ENCODE peak calls at places on chromosomes 13 and 19, in five cellular contexts. U is fibroblast of lung, R is upper lobe of right lung, I is PC-3, A is upper lobe of left lung. Q is an unnamed sample.

GRCh38 chr13:89307278-89307677 is 1636.1 kb downstream of the SLITRK5 start:
- DNase-seq in R (no peak), U (no peak), A (no peak), I (no peak), Q (no peak)

GRCh38 chr13:112880976-112881540 is 88.0 kb upstream of the MCF2L start:
- DNase-seq in I (no peak), R (no peak), A (peak; percentile 20), U (no peak), Q (peak; percentile 51)

GRCh38 chr13:85729296-85729695 is 69.9 kb downstream of the SLITRK6 start:
- DNase-seq in A (no peak), I (peak; percentile 48), R (no peak), U (peak; percentile 64), Q (no peak)

GRCh38 chr13:40221460-40222201 is 444.8 kb downstream of the FOXO1 start:
- DNase-seq in A (peak; percentile 37), I (peak; percentile 12), R (no peak), U (peak; percentile 90), Q (no peak)

GRCh38 chr13:53201454-53202225 is 173.0 kb downstream of the OLFM4 start:
- DNase-seq in A (no peak), R (peak; percentile 64), U (no peak), I (no peak), Q (no peak)

GRCh38 chr13:33139186-33139585 is 123.0 kb downstream of the KL start:
- DNase-seq in A (peak; percentile 83), U (no peak), R (no peak), I (no peak), Q (peak; percentile 81)

GRCh38 chr19:38693380-38694223 is 46.2 kb downstream of the ACTN4 start:
- DNase-seq in R (peak; percentile 60), A (peak; percentile 50), U (peak; percentile 93), I (peak; percentile 96), Q (no peak)

GRCh38 chr19:40139533-40140287 is 49.0 kb upstream of the ZNF780A start:
- DNase-seq in R (no peak), A (no peak), I (peak; percentile 65), U (peak; percentile 20), Q (no peak)

GRCh38 chr19:2636897-2637683 is 65.4 kb downstream of the GNG7 start:
- DNase-seq in U (peak; percentile 23), A (peak; percentile 73), I (peak; percentile 58), R (peak; percentile 89), Q (peak; percentile 90)

GRCh38 chr13:78881746-78882145 is 222.8 kb upstream of the OBI1 start:
- DNase-seq in U (no peak), I (no peak), R (no peak), A (no peak), Q (no peak)

GRCh38 chr13:47650221-47650620 is 350.9 kb downstream of the SUCLA2 start:
- DNase-seq in I (no peak), U (no peak), A (no peak), R (no peak), Q (no peak)

GRCh38 chr13:108212901-108213300 is 2.4 kb downstream of the LIG4 start:
- DNase-seq in A (no peak), U (no peak), I (no peak), R (no peak), Q (no peak)

GRCh38 chr19:16207490-16208025 is 9.8 kb downstream of the AP1M1 start:
- DNase-seq in I (no peak), R (peak; percentile 41), U (no peak), A (no peak), Q (peak; percentile 67)

GRCh38 chr13:60335531-60335930 is 61.5 kb upstream of the TDRD3 start:
- DNase-seq in R (no peak), I (peak; percentile 16), A (no peak), U (peak; percentile 20), Q (no peak)

GRCh38 chr13:87376081-87376480 is 295.1 kb upstream of the SLITRK5 start:
- DNase-seq in R (no peak), I (no peak), A (no peak), U (peak; percentile 40), Q (no peak)

GRCh38 chr13:106133025-106133424 is 402.4 kb downstream of the EFNB2 start:
- DNase-seq in A (no peak), I (peak; percentile 43), U (peak; percentile 88), R (no peak), Q (no peak)

GRCh38 chr19:7722231-7722651 is 9.7 kb downstream of the CLEC4G start:
- DNase-seq in R (no peak), I (no peak), U (no peak), A (no peak), Q (no peak)

GRCh38 chr13:44425041-44425814 is 51.6 kb downstream of the SERP2 start:
- DNase-seq in I (no peak), U (no peak), A (no peak), R (no peak), Q (no peak)

GRCh38 chr13:60562081-60562764 is 165.2 kb downstream of the TDRD3 start:
- DNase-seq in A (no peak), R (no peak), I (peak; percentile 5), U (peak; percentile 33), Q (no peak)

GRCh38 chr19:51407631-51408131 is 9.8 kb downstream of the SIGLEC10 start:
- DNase-seq in A (no peak), R (no peak), U (no peak), I (peak; percentile 63), Q (peak; percentile 7)

GRCh38 chr19:48928164-48929005 is 5.1 kb upstream of the DHDH start:
- DNase-seq in U (peak; percentile 58), R (peak; percentile 68), I (peak; percentile 70), A (peak; percentile 80), Q (no peak)

GRCh38 chr19:49712397-49712859 is 21.5 kb downstream of the CPT1C start:
- DNase-seq in A (no peak), R (no peak), U (peak; percentile 42), I (peak; percentile 86), Q (no peak)

GRCh38 chr13:40694426-40694825 is 28.0 kb upstream of the FOXO1 start:
- DNase-seq in R (no peak), U (no peak), A (no peak), I (no peak), Q (no peak)

GRCh38 chr13:39341238-39341637 is 261.8 kb downstream of the LHFPL6 start:
- DNase-seq in I (no peak), U (no peak), A (no peak), R (no peak), Q (no peak)

GRCh38 chr13:113013303-113013702 is 44.3 kb downstream of the MCF2L start:
- DNase-seq in A (no peak), U (no peak), I (peak; percentile 75), R (no peak), Q (no peak)

GRCh38 chr13:26465954-26466353 is 91.5 kb upstream of the WASF3 start:
- DNase-seq in U (no peak), A (no peak), I (no peak), R (no peak), Q (no peak)

GRCh38 chr13:86020350-86021002 is 221.3 kb upstream of the SLITRK6 start:
- DNase-seq in I (peak; percentile 25), R (no peak), A (no peak), U (peak; percentile 69), Q (no peak)

GRCh38 chr19:29665215-29665825 is at the start of gene PLEKHF1:
- DNase-seq in I (peak; percentile 77), A (peak; percentile 92), U (peak; percentile 62), R (peak; percentile 94), Q (peak; percentile 94)

GRCh38 chr13:99265162-99265822 is 7.1 kb upstream of the GPR18 start:
- DNase-seq in I (no peak), U (no peak), R (no peak), A (no peak), Q (no peak)

GRCh38 chr13:99892866-99893504 is 78.6 kb downstream of the ZIC5 start:
- DNase-seq in I (no peak), R (no peak), A (no peak), U (no peak), Q (no peak)

GRCh38 chr13:73910733-73911132 is 223.5 kb downstream of the KLF12 start:
- DNase-seq in A (no peak), R (no peak), U (no peak), I (no peak), Q (no peak)

GRCh38 chr13:111554539-111555267 is 234.3 kb downstream of the TEX29 start:
- DNase-seq in U (no peak), R (no peak), I (no peak), A (no peak), Q (peak; percentile 40)
- H3K27me3 ChIP-seq in U (no peaks in the 10 kb centered on the region), R (peaks cover 4% of the 10 kb centered on the region), I (peaks cover 42% of the 10 kb centered on the region), A (no peaks in the 10 kb centered on the region), Q (no peaks in the 10 kb centered on the region)

DNA sequence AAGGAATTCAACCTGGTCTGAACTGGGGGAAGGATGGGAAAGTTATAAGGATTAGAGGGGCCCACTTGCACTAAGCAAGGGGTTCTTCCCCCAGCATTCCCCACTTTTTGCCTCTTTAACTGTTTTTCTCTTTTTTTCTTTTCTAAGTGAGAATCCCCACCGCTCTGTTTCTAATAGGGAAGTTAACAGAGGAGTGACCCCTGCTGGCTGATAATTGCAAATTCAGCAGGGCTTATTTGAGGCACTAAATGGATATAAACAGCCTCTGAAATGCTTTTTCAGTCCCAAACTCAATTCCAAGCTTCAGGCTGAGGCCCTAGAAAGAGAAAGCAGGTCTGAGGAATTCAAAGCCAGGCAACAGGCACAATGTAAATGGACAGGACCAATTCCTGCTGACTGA is 38.2 kb upstream of the CEACAM21 start:
- DNase-seq in I (peak; percentile 41), A (no peak), R (no peak), U (no peak), Q (no peak)
- H3K27me3 ChIP-seq in I (peaks cover 23% of the 10 kb centered on the region), A (no peaks in the 10 kb centered on the region), R (peaks cover 6% of the 10 kb centered on the region), U (no peaks in the 10 kb centered on the region), Q (no peaks in the 10 kb centered on the region)

DNA sequence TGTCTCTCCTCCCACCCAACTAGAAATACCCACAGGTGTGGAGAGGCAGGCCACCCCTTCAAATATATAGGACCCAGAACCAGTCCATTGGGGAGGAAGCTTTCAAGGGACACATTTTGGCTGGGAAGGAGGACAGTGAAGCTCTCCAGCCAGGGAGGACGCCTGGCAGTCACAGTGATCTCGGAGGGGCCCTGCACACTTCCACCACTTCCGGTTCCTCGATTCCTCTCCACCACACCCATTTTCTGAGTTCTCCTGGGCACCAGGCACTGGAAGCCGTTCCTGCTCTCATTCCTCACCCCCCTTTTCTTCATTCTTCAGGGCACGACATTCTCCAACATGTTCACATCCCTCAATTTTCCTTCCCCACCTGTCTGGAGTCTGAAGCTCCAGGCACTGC is 30.4 kb upstream of the CEACAM21 start:
- DNase-seq in I (no peak), R (no peak), U (no peak), A (no peak), Q (no peak)
- H3K27me3 ChIP-seq in I (peaks cover 27% of the 10 kb centered on the region), R (peaks cover 9% of the 10 kb centered on the region), U (peaks cover 3% of the 10 kb centered on the region), A (no peaks in the 10 kb centered on the region), Q (peaks cover 2% of the 10 kb centered on the region)

GRCh38 chr19:46196410-46197124 is 33.0 kb upstream of the IGFL1 start:
- DNase-seq in R (no peak), U (no peak), A (no peak), I (no peak), Q (no peak)
- H3K27me3 ChIP-seq in R (peaks cover 6% of the 10 kb centered on the region), U (peaks cover 10% of the 10 kb centered on the region), A (no peaks in the 10 kb centered on the region), I (no peaks in the 10 kb centered on the region), Q (no peaks in the 10 kb centered on the region)

DNA sequence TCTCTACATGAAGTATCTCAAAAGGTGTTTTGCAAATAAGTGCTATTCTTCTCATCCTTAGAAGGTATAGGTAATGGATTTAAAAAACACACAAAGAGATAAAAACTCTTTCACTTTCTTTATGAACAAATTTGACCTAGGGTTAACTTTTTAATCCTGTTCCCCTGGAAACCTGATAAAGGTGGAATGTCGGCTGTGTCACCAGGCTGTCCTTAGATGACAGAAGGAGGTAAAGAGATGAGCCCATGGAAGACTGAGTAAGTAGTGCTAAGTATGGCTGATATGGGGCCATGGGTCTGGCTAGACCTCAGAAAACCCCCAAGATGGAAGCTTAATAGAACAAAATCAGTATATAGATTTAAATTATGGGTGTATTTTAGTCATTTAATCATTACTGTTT is 153.8 kb upstream of the LSM14A start:
- DNase-seq in R (no peak), I (no peak), U (no peak), A (no peak), Q (no peak)
- H3K27me3 ChIP-seq in R (peaks cover 9% of the 10 kb centered on the region), I (peaks cover 27% of the 10 kb centered on the region), U (no peaks in the 10 kb centered on the region), A (no peaks in the 10 kb centered on the region), Q (no peaks in the 10 kb centered on the region)